ENCODE peak calls at places on chromosomes 6 and 20, in ten cellular contexts. D is cardiac muscle cell, Q is neural progenitor cell, K is PC-3, B is A549, E is foreskin fibroblast, V is epithelial cell of esophagus, U is cardiac fibroblast, J is heart right ventricle, G is ovary. S is an unnamed sample.
A peak's percentile ranks its signal among the peaks of the same experiment; 100 is the strongest.

GRCh38 chr6:3135668-3136297 is 17.3 kb downstream of the BPHL start:
- DNase-seq in J (no peak), B (no peak), K (no peak), Q (no peak), U (no peak), D (no peak), E (no peak), G (no peak), V (no peak), S (no peak)

GRCh38 chr20:45575931-45576330 is 3.2 kb downstream of the WFDC8 start:
- DNase-seq in J (no peak), U (no peak), G (no peak), K (no peak), V (no peak), D (no peak), B (no peak), E (no peak), Q (no peak), S (no peak)

GRCh38 chr20:9919271-9920014 is 80.6 kb upstream of the PAK5 start:
- DNase-seq in K (no peak), E (no peak), G (no peak), B (no peak), D (no peak), J (no peak), U (no peak), V (no peak), Q (no peak), S (no peak)

GRCh38 chr20:59462249-59462648 is 142.1 kb upstream of the PHACTR3 start:
- DNase-seq in Q (no peak), J (no peak), B (no peak), K (no peak), E (no peak), U (no peak), G (no peak), D (no peak), V (no peak), S (no peak)

GRCh38 chr6:71730284-71730683 is 156.1 kb upstream of the RIMS1 start:
- DNase-seq in U (no peak), Q (no peak), B (no peak), K (no peak), J (no peak), G (no peak), E (no peak), D (no peak), V (no peak), S (no peak)

GRCh38 chr6:8991844-8992243 is 556.5 kb upstream of the SLC35B3 start:
- DNase-seq in E (no peak), V (no peak), B (no peak), G (no peak), K (no peak), U (no peak), J (no peak), Q (no peak), D (no peak), S (no peak)

GRCh38 chr20:64065062-64065972 is 2.3 kb downstream of the TCEA2 start:
- DNase-seq in J (no peak), V (no peak), E (no peak), U (no peak), B (no peak), K (no peak), Q (no peak), G (no peak), D (no peak), S (no peak)

GRCh38 chr6:110589865-110590513 is 113.6 kb upstream of the SLC22A16 start:
- DNase-seq in D (no peak), V (no peak), U (no peak), B (no peak), J (no peak), K (no peak), E (no peak), G (no peak), Q (no peak), S (no peak)

GRCh38 chr6:109978174-109979032 is at the start of gene GPR6:
- DNase-seq in Q (peak; percentile 96), V (peak; percentile 67), G (peak; percentile 64), K (peak; percentile 56), D (peak; percentile 46), J (peak; percentile 70), E (peak; percentile 75), U (peak; percentile 49), B (peak; percentile 3), S (no peak)

GRCh38 chr20:37827605-37828004 is 75.3 kb upstream of the VSTM2L start:
- DNase-seq in G (no peak), U (no peak), K (no peak), D (no peak), J (no peak), E (no peak), B (no peak), V (no peak), Q (no peak), S (no peak)

GRCh38 chr20:4150095-4150492 is 134.7 kb upstream of the RNF24 start:
- DNase-seq in G (no peak), D (peak; percentile 78), V (peak; percentile 28), J (no peak), B (peak; percentile 71), K (peak; percentile 41), Q (no peak), E (peak; percentile 76), U (peak; percentile 60), S (no peak)

GRCh38 chr6:137764464-137764863 is 102.6 kb upstream of the TNFAIP3 start:
- DNase-seq in B (no peak), K (peak; percentile 79), V (peak; percentile 93), G (no peak), D (peak; percentile 13), E (peak; percentile 85), Q (no peak), J (no peak), U (peak; percentile 87), S (peak; percentile 77)

GRCh38 chr6:141464490-141464889 is 668.2 kb upstream of the GJE1 start:
- DNase-seq in Q (no peak), J (no peak), E (peak; percentile 61), G (no peak), D (peak; percentile 70), B (peak; percentile 2), K (peak; percentile 51), V (peak; percentile 6), U (peak; percentile 84), S (no peak)

GRCh38 chr6:14023855-14024254 is 93.7 kb upstream of the CD83 start:
- DNase-seq in Q (no peak), V (no peak), K (peak; percentile 51), D (no peak), J (no peak), U (no peak), B (no peak), E (no peak), G (no peak), S (no peak)

GRCh38 chr6:30444451-30444742 is 44.9 kb upstream of the HLA-E start:
- DNase-seq in Q (no peak), E (no peak), J (no peak), K (no peak), D (no peak), U (no peak), B (no peak), G (no peak), V (no peak), S (no peak)

GRCh38 chr6:46760925-46761324 is 14.2 kb downstream of the ANKRD66 start:
- DNase-seq in D (no peak), J (no peak), G (no peak), V (peak; percentile 9), K (no peak), E (no peak), Q (no peak), U (no peak), B (no peak), S (no peak)

GRCh38 chr6:139277161-139277560 is 14.6 kb downstream of the TXLNB start:
- DNase-seq in V (no peak), K (no peak), D (peak; percentile 47), U (peak; percentile 58), G (no peak), Q (no peak), J (no peak), E (no peak), B (no peak), S (no peak)

GRCh38 chr6:99330159-99330558 is 19.3 kb downstream of the FAXC start:
- DNase-seq in J (no peak), B (peak; percentile 62), V (peak; percentile 81), U (peak; percentile 84), K (peak; percentile 73), Q (peak; percentile 78), E (peak; percentile 90), D (peak; percentile 73), G (no peak), S (no peak)

GRCh38 chr6:107728564-107728897 is 95.6 kb downstream of the SCML4 start:
- DNase-seq in B (no peak), D (no peak), J (no peak), V (no peak), U (no peak), E (no peak), Q (no peak), G (no peak), K (no peak), S (no peak)

GRCh38 chr6:78436335-78436734 is 431.0 kb upstream of the IRAK1BP1 start:
- DNase-seq in U (peak; percentile 70), G (no peak), V (peak; percentile 64), J (no peak), D (peak; percentile 20), B (no peak), Q (peak; percentile 7), K (peak; percentile 44), E (peak; percentile 39), S (no peak)

GRCh38 chr6:53344993-53345392 is 3.8 kb downstream of the ELOVL5 start:
- DNase-seq in V (no peak), Q (no peak), J (no peak), D (no peak), U (no peak), E (no peak), B (no peak), G (no peak), K (no peak), S (no peak)

GRCh38 chr6:31738048-31738979 is 1.5 kb upstream of the MSH5 start:
- DNase-seq in K (peak; percentile 73), D (peak; percentile 92), E (peak; percentile 88), Q (no peak), G (no peak), B (peak; percentile 59), V (peak; percentile 81), U (peak; percentile 84), J (no peak), S (no peak)
- H3K4me3 ChIP-seq in K (peak overlapping the region; percentile 40), D (peak overlapping the region; percentile 3), E (peak overlapping the region; percentile 1), Q (peak overlapping the region; percentile 92), G (no peak overlapping the region), B (peak overlapping the region; percentile 44), V (peak overlapping the region; percentile 17), U (no peak overlapping the region), J (no peak overlapping the region), S (peak overlapping the region; percentile 16)

GRCh38 chr6:16964553-16965499 is 137.0 kb upstream of the STMND1 start:
- DNase-seq in Q (peak; percentile 87), V (peak; percentile 71), E (peak; percentile 88), K (peak; percentile 79), J (peak; percentile 70), B (peak; percentile 39), U (peak; percentile 69), D (peak; percentile 82), G (peak; percentile 66), S (no peak)
- TF ChIP-seq CTCF in Q (peak; percentile 95), V (peak; percentile 99), E (peak; percentile 90), K (peak; percentile 95), J (peak; percentile 94), B (peak; percentile 66), U (peak; percentile 95), D (peak; percentile 94), G (no peak), S (peak; percentile 93)

GRCh38 chr6:82705579-82705978 is 342.0 kb downstream of the TPBG start:
- DNase-seq in Q (no peak), J (no peak), K (no peak), B (no peak), E (no peak), D (no peak), G (no peak), U (no peak), V (no peak), S (no peak)
- H3K4me3 ChIP-seq in Q (no peak overlapping the region), J (no peak overlapping the region), K (no peak overlapping the region), B (no peak overlapping the region), E (no peak overlapping the region), D (no peak overlapping the region), G (no peak overlapping the region), U (no peak overlapping the region), V (no peak overlapping the region), S (no peak overlapping the region)

GRCh38 chr20:62362991-62363919 is 3.9 kb downstream of the LAMA5 start:
- DNase-seq in K (peak; percentile 28), D (no peak), Q (peak; percentile 67), U (no peak), J (peak; percentile 31), E (peak; percentile 52), G (peak; percentile 19), V (no peak), B (no peak), S (no peak)
- TF ChIP-seq CTCF in K (no peak), D (no peak), Q (peak; percentile 36), U (no peak), J (peak; percentile 10), E (no peak), G (no peak), V (peak; percentile 19), B (peak; percentile 6), S (no peak)